ENCODE peak calls at places on chromosomes 13 and 19, in five cellular contexts. R is fibroblast of pulmonary artery, G is keratinocyte, E is GM12865, M is AG10803. W is an unnamed sample.

GRCh38 chr13:30870049-30870884 is 35.8 kb upstream of the MEDAG start:
- DNase-seq in E (peak), R (peak), G (peak), M (peak), W (peak)

GRCh38 chr13:44592448-44592847 is 16.3 kb upstream of the TSC22D1 start:
- DNase-seq in R (no peak), G (no peak), M (no peak), E (no peak), W (no peak)

GRCh38 chr19:19226663-19227062 is 14.9 kb downstream of the NCAN start:
- DNase-seq in G (no peak), M (no peak), R (no peak), E (no peak), W (no peak)

GRCh38 chr13:77384999-77385398 is 58.1 kb upstream of the MYCBP2 start:
- DNase-seq in M (peak), E (no peak), R (no peak), G (no peak), W (no peak)

GRCh38 chr13:113782472-113782871 is 23.4 kb downstream of the TMEM255B start:
- DNase-seq in M (no peak), R (no peak), E (no peak), G (no peak), W (no peak)

GRCh38 chr19:53037101-53038097 is 7.1 kb upstream of the ERVV-2 start:
- DNase-seq in E (no peak), R (peak), G (no peak), M (peak), W (no peak)

GRCh38 chr13:94139393-94139995 is 340.0 kb downstream of the DCT start:
- DNase-seq in E (no peak), M (no peak), G (no peak), R (peak), W (no peak)

GRCh38 chr19:11377237-11377636 is 2.8 kb downstream of the SWSAP1 start:
- DNase-seq in M (peak), E (peak), G (no peak), R (peak), W (no peak)

GRCh38 chr19:45448887-45449299 is 18.9 kb upstream of the FOSB start:
- DNase-seq in M (peak), G (peak), R (no peak), E (no peak), W (no peak)

GRCh38 chr13:49214917-49215376 is 5.2 kb upstream of the MLNR start:
- DNase-seq in E (peak), M (no peak), R (peak), G (no peak), W (no peak)

GRCh38 chr19:39865953-39866352 is 19.8 kb upstream of the FBL start:
- DNase-seq in M (no peak), E (no peak), G (no peak), R (no peak), W (no peak)

GRCh38 chr19:34996978-34997640 is 3.0 kb upstream of the GRAMD1A start:
- DNase-seq in M (no peak), G (no peak), E (no peak), R (peak), W (no peak)

GRCh38 chr13:48223016-48223385 is 10.0 kb upstream of the ITM2B start:
- DNase-seq in G (no peak), R (no peak), E (no peak), M (no peak), W (no peak)

GRCh38 chr13:30846311-30846710 is 59.8 kb upstream of the MEDAG start:
- DNase-seq in G (no peak), M (peak), R (peak), E (no peak), W (no peak)

GRCh38 chr19:55141696-55142095 is 7.3 kb downstream of the TNNT1 start:
- DNase-seq in G (no peak), E (no peak), M (no peak), R (no peak), W (no peak)

GRCh38 chr19:4910594-4911273 is 1.4 kb downstream of the UHRF1 start:
- DNase-seq in E (peak), R (peak), G (no peak), M (peak), W (no peak)

GRCh38 chr19:7194566-7194965 is 99.6 kb downstream of the INSR start:
- DNase-seq in M (no peak), R (no peak), E (no peak), G (no peak), W (no peak)

GRCh38 chr19:7197169-7197759 is 97.0 kb downstream of the INSR start:
- DNase-seq in G (peak), M (peak), E (peak), R (peak), W (peak)

GRCh38 chr19:7199613-7200533 is 94.3 kb downstream of the INSR start:
- DNase-seq in M (no peak), G (no peak), R (no peak), E (no peak), W (peak)

GRCh38 chr19:7197760-7198696 is 96.2 kb downstream of the INSR start:
- DNase-seq in E (peak), R (peak), M (peak), G (peak), W (peak)

GRCh38 chr19:7196721-7197168 is 97.5 kb downstream of the INSR start:
- DNase-seq in E (no peak), G (no peak), M (peak), R (peak), W (no peak)
- H3K4me3 ChIP-seq in E (peak), G (no peak), M (peak), R (peak), W (peak)

DNA sequence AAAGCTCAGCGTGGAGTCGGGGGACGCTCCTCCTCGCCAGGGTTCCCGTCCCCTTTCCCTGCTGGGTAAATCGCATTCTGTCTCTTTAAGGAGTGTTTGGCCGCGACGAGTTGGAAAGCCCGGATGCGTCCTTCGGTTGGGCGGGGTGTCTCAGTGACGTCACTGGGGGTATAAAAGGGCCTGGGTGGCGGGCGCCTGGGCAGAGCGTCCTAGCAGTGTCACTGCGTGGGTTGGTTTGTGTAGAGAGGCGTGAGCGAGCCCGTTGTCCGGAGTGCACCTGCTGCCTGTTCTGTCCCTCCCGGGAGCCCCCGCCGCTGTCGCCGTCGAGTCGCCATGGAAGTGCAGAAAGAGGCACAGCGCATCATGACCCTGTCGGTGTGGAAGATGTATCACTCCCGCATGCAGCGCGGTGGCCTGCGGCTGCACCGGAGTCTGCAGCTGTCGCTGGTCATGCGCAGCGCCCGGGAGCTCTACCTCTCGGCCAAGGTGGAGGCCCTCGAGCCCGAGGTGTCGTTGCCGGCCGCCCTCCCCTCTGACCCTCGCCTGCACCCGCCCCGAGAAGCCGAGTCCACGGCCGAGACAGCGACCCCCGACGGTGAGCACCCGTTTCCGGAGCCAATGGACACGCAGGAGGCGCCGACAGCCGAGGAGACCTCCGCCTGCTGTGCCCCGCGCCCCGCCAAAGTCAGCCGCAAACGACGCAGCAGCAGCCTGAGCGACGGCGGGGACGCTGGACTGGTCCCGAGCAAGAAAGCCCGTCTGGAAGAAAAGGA is 2.8 kb downstream of the IER2 start:
- DNase-seq in E (peak), R (peak), G (peak), M (peak), W (peak)
- TF ChIP-seq CTCF in E (no peak), R (no peak), G (no peak), M (peak), W (no peak)

GRCh38 chr13:46176756-46177155 is 5.2 kb downstream of the LCP1 start:
- DNase-seq in G (no peak), M (no peak), E (peak), R (no peak), W (no peak)
- H3K4me3 ChIP-seq in G (no peak), M (no peak), E (peak), R (no peak), W (no peak)

GRCh38 chr13:97258801-97259200 is 36.7 kb downstream of the MBNL2 start:
- DNase-seq in R (peak), E (no peak), G (no peak), M (peak), W (no peak)

GRCh38 chr13:97259787-97260641 is 37.9 kb downstream of the MBNL2 start:
- DNase-seq in M (peak), R (peak), G (no peak), E (no peak), W (peak)

GRCh38 chr13:97257228-97257755 is 35.2 kb downstream of the MBNL2 start:
- DNase-seq in E (no peak), G (no peak), R (no peak), M (no peak), W (no peak)

GRCh38 chr13:97256343-97256783 is 34.2 kb downstream of the MBNL2 start:
- DNase-seq in M (peak), G (peak), R (peak), E (no peak), W (peak)

DNA sequence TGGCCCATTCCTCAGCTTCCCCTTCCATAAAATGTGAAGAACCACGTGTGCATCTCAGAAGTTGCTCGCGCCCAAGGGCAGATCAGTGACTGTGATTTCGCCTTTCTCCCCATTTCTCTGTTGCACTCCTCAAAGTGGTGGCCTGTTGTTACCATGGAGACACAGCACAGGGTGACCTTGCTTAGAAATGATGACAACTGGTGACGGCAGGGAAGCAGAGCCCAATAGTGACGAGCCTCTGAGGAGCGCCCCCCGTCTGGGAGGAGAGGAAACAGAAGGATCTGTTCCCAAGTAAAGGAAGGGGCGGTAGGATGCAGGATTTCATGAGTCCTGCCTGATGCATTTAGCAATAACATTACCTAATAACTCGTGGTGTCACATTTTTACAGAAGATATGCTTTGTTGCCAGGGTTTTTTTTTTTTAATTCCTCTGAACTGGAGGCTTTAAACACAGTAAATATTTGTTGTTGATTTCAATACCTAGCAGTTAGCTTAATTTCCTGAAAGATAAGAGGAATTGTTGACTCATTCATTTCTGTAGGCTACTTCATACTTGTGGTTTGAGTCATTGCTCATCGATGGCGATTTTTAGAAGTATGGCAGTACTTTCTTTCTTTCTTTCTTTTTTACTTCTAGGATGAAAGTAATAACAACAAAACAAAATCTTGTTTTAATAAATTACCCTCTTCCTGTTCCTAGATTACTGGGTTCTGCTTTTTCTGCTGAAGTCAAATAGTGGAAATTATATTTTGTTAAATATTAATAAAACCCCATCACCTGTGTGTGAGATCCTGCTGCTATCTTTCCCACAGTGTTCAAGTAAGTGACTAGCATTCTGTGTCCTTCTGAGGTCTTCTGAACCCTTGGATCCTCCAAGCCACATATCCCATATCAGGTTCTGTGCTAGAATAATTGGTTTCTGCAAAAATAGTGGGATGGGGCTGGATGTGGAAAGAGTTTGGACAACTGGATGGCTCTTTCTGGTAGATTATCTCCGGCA is 36.0 kb downstream of the MBNL2 start:
- DNase-seq in M (peak), E (peak), R (peak), G (no peak), W (peak)
- TF ChIP-seq CTCF in M (peak), E (no peak), R (peak), G (no peak), W (no peak)

DNA sequence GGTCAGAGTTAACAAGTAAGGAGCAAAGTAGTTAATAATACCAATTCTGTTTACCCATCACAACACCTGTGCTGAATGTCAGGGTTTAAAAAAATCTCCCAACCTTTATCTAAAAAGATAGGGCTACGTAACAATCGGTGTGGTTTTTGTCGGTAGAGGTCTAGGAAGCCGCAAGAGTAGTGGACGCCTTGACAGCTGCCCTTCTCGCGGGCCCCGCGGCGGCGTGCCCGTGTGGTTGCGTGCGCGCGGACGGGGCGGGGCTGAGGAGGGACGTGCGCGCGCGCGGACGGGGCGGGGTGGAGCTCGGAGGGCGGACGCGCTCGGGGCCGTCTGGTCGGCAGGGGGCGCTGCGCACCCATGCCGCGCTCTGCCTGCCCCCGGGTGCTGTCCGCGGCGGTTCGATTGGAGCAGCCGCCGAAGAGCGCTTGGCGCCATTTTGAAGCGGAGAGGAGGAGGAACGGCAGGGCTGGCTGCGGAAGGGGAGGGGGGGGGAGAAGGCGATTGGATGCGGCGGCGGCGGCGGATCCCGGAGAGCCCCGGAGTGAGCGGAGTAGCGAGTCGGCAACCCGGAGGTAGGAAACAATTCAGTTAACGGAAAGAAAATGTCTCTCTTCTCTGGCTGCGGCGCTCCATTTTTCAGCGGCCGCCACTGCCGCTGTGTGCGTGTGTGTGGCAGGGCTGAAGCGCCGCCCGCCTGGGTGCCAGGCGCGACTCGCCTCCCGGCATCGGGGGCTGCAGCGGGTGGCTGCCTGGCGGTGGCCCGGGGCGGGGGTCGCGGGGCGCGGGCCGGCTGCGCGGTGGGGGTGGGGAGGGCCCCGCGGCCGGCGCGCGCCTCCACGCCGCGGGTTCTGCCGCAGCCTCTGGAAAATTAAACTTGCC is at the start of gene PDS5B:
- DNase-seq in G (peak), E (peak), R (peak), M (peak), W (peak)
- H3K4me3 ChIP-seq in G (peak), E (peak), R (peak), M (peak), W (peak)

GRCh38 chr19:3062165-3063105 is at the start of gene TLE5:
- DNase-seq in M (peak), G (no peak), E (peak), R (peak), W (peak)

GRCh38 chr19:3059653-3060052 is 2.6 kb downstream of the TLE5 start:
- DNase-seq in G (no peak), M (no peak), R (no peak), E (no peak), W (no peak)

GRCh38 chr19:3064011-3064330 is 1.7 kb upstream of the TLE5 start:
- DNase-seq in R (no peak), G (no peak), M (no peak), E (no peak), W (no peak)

GRCh38 chr19:3060852-3061182 is 1.5 kb downstream of the TLE5 start:
- DNase-seq in R (no peak), E (no peak), M (no peak), G (no peak), W (no peak)

GRCh38 chr19:3061214-3062161 is 807 bp downstream of the TLE5 start:
- DNase-seq in E (peak), M (peak), R (peak), G (no peak), W (no peak)
- TF ChIP-seq CTCF in E (peak), M (peak), R (peak), G (peak), W (peak)

GRCh38 chr13:21675095-21676007 is 4.5 kb downstream of the FGF9 start:
- DNase-seq in M (no peak), R (no peak), G (no peak), E (peak), W (no peak)
- H3K4me3 ChIP-seq in M (peak), R (no peak), G (peak), E (peak), W (peak)

W was measured in Caco-2.